ENCODE peak calls at places on chromosomes 6 and 20, in seven cellular contexts. G is GM12878, X is HepG2, V is SK-N-SH, Z is HCT116, Q is K562, S is H1. A is an unnamed sample.

GRCh38 chr20:63829943-63830820 is 882 bp downstream of the ZBTB46 start:
- DNase-seq in G (no peak), X (no peak), V (peak; percentile 78), Z (no peak), Q (no peak), S (no peak), A (peak; percentile 87)

GRCh38 chr20:49480236-49480635 is 2.2 kb downstream of the KCNB1 start:
- DNase-seq in G (no peak), X (no peak), V (no peak), Z (no peak), Q (no peak), S (no peak), A (no peak)

GRCh38 chr6:153096031-153096430 is 35.1 kb downstream of the RGS17 start:
- DNase-seq in G (no peak), X (no peak), V (no peak), Z (no peak), Q (no peak), S (no peak), A (no peak)

GRCh38 chr20:47335251-47336012 is 21.1 kb downstream of the ZMYND8 start:
- DNase-seq in G (no peak), X (no peak), V (no peak), Z (no peak), Q (no peak), S (no peak), A (no peak)

GRCh38 chr20:49659096-49659495 is 54.6 kb downstream of the B4GALT5 start:
- DNase-seq in G (no peak), X (no peak), V (no peak), Z (no peak), Q (no peak), S (no peak), A (no peak)

GRCh38 chr6:31180500-31180899 is 10.0 kb upstream of the POU5F1 start:
- DNase-seq in G (no peak), X (no peak), V (peak; percentile 52), Z (no peak), Q (no peak), S (no peak), A (no peak)

GRCh38 chr6:108156938-108157233 is 8.9 kb upstream of the NR2E1 start:
- DNase-seq in G (no peak), X (no peak), V (no peak), Z (no peak), Q (no peak), S (no peak), A (no peak)

GRCh38 chr6:63936399-63936798 is 300.8 kb downstream of the PHF3 start:
- DNase-seq in G (no peak), X (peak; percentile 22), V (no peak), Z (no peak), Q (no peak), S (no peak), A (no peak)

GRCh38 chr6:54354608-54355007 is 46.4 kb downstream of the TINAG start:
- DNase-seq in G (no peak), X (no peak), V (no peak), Z (no peak), Q (no peak), S (no peak), A (no peak)

GRCh38 chr6:54353975-54354374 is 45.7 kb downstream of the TINAG start:
- DNase-seq in G (no peak), X (no peak), V (no peak), Z (no peak), Q (no peak), S (no peak), A (no peak)
- TF ChIP-seq JUND in G (no peak), X (no peak), V (no peak), Z (no peak), Q (no peak), S (no peak), A (no peak)

DNA sequence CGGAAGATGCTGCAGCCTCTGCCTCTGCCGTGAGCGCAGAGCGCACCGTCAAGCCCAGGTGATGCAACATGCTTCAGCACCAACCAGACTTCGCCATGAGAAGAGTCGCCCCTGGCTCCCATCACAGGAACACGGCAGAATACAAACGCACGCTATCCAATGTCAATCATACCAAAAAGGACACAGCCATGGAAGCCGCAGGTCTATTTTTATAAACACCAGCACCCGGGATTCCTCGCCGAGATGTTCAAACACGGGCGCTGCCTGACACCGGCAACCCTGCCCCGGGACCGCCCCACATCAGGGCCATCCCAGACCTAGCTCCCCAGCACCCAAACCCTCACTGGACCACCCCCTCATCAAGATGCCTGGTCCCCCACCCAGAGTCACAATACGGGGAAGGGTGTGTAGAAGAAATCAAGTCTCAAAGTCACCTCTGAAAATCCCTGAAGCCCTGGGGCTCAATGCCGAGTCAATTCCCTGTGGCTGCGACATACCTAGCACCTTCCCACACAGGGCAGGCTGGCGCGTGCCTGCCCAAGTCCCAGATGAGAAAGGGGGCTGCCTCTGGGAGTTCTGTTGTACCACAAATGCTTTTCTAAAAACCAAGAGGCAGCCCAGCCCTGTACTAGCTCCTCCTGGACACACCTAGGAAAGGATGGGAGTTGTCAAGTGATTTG is 17.9 kb downstream of the TAF4 start:
- DNase-seq in G (no peak), X (no peak), V (no peak), Z (no peak), Q (no peak), S (no peak), A (no peak)
- TF ChIP-seq JUND in G (no peak), X (no peak), V (no peak), Z (no peak), Q (no peak), S (no peak), A (no peak)

GRCh38 chr6:117167520-117168271 is 97.7 kb upstream of the VGLL2 start:
- DNase-seq in G (no peak), X (no peak), V (no peak), Z (peak; percentile 6), Q (no peak), S (no peak), A (peak; percentile 84)

GRCh38 chr6:117168296-117169059 is 96.9 kb upstream of the VGLL2 start:
- DNase-seq in G (no peak), X (no peak), V (no peak), Z (no peak), Q (no peak), S (no peak), A (no peak)

GRCh38 chr6:117169781-117170281 is 95.5 kb upstream of the VGLL2 start:
- DNase-seq in G (no peak), X (no peak), V (no peak), Z (no peak), Q (no peak), S (no peak), A (peak; percentile 54)

GRCh38 chr6:117169060-117169635 is 96.2 kb upstream of the VGLL2 start:
- DNase-seq in G (no peak), X (no peak), V (no peak), Z (no peak), Q (no peak), S (no peak), A (peak; percentile 27)

DNA sequence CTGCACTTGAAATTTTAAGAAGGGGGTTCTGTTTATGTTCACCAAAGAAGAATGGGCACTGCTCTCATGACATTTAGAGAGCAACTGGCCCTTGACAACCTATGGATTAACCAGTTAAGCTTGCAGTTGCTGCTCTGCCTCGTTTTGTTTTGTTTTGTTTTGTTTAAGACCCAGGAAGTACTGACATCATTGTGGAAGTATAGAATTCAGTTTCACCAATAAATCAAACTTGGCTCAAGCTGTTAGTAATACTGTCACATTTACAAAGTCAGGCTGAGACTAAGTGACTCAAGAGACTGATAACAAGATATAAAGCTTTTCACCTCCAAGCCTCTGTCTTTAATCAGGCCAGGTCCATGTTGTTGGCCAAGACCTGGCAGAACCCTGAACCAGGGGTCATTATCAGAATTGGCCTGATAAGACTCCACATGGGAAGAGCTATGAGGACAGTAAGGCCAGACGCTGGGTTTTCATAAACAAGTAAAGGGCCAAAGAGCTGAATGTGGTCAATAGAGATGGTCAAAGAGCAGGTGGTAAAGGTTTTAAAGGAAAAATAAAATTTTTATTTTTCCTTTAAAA is 99.3 kb upstream of the VGLL2 start:
- DNase-seq in G (no peak), X (no peak), V (no peak), Z (no peak), Q (no peak), S (no peak), A (no peak)
- TF ChIP-seq JUND in G (no peak), X (no peak), V (no peak), Z (no peak), Q (no peak), S (no peak), A (no peak)

DNA sequence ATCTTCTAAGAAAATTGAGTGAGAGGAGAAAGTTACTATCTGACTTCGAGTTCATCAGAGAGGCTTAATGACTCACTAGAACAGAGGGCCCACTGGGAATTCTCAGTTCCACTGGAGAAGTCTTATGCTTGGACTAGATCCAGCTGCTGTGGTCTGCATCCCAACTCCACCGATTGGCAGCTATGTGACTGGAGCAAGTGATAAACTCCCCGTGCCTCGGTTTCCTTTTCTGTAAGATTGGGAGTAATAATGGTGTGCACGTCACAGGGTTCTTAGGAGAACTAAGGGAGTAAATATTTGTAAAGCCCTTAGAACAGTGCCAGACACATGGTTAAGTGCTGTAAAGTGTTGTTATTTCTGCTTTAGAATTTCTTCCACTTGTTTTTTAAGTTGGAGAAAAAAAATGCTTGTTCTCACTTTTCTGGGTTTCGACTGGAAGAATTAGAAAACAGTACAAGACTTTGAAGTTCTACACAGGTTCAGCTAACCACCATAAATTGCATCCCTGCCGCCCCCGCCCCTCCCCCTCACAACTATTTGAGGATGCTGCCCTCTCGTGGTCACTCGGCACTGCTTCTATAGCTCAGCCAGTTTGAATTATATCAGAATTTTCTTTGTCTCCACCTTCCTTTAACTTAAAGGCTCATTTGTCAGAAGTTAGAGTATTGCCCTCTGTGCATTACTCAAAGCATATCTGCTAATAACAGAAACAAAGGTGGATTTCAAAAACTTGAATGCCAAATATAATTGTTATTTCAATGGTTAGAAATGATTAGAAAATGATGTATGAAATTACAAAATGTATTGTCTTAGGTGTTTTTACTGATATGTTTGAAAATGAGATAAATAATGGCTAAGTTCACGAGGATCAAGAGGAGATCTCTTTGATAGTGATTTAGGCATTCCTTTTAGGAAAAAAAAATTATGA is 95.0 kb upstream of the IFNGR1 start:
- DNase-seq in G (peak; percentile 43), X (peak; percentile 71), V (peak; percentile 64), Z (peak; percentile 46), Q (peak; percentile 82), S (no peak), A (peak; percentile 12)
- TF ChIP-seq JUND in G (no peak), X (no peak), V (no peak), Z (no peak), Q (no peak), S (no peak), A (no peak)

DNA sequence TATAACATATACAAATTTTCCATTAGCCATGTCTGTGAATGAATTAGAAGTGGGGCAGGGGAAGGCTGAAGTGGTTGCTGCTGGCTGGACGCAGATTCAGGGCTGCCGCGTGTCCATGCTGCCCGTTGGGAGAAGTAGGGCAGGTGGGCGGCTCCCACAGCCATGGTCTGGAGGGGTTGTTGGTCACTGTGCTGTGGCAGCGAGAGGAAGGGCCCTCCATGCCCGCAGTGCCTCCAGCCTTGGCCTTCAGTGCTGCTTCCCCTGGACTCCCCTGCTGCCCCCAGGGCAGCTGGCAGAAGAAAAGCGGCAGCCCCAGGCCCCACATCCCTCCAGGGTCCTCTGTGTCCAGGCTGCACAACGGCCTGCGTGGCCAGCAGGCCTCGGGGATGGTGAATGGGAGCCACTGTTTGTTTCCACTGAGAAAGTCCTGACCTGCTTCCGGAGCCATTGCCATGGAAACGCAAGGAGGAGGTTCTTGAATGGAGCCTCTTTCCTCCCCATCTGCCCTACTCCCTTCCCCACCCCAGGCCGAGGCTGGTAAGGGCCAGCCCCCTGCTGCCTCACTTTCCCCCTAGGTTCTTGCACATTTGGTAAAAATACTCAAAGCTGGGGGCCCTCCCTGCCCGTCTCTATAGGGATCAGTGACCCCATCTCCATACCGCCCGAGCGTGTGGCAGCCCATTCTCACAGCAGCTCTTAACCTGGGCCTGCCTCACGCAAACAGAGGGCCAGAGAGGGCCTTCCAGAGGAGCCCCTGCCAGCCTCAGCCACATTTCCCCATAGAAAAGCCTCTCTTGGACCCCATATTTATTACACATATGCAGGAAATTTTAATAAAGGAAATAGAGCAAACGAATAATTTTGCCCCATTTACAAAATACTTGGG is 113.3 kb downstream of the SASH1 start:
- DNase-seq in G (no peak), X (no peak), V (no peak), Z (no peak), Q (no peak), S (no peak), A (no peak)
- TF ChIP-seq JUND in G (no peak), X (no peak), V (no peak), Z (no peak), Q (no peak), S (no peak), A (no peak)

A was measured in T47D.